ENCODE peak calls at places on chromosomes 13 and 19, in four cellular contexts. M is ascending aorta, E is body of pancreas, Q is transverse colon. V is an unnamed sample. For H3K4me1 and H3K27me3, the result is how much of the 10 kb centered on the place peaks cover.

GRCh38 chr19:14432817-14433453 is at the start of gene PKN1:
- DNase-seq in Q (peak), M (no peak), E (peak), V (peak)

GRCh38 chr13:102651392-102651791 is 43.5 kb downstream of the METTL21C start:
- DNase-seq in M (no peak), Q (no peak), E (no peak), V (no peak)

GRCh38 chr13:40031031-40031430 is 375.6 kb downstream of the COG6 start:
- DNase-seq in Q (no peak), M (no peak), E (no peak), V (no peak)

GRCh38 chr19:51375504-51376221 is 3.2 kb upstream of the NKG7 start:
- DNase-seq in Q (no peak), E (no peak), M (no peak), V (no peak)

GRCh38 chr13:98657506-98658085 is 80.7 kb upstream of the STK24 start:
- DNase-seq in Q (no peak), E (no peak), M (no peak), V (no peak)

GRCh38 chr19:46670874-46671273 is 9.9 kb upstream of the DACT3 start:
- DNase-seq in M (no peak), E (no peak), Q (no peak), V (no peak)

GRCh38 chr13:42047561-42048322 is 706 bp upstream of the DGKH start:
- DNase-seq in Q (peak), E (peak), M (no peak), V (peak)

GRCh38 chr19:50803633-50804419 is 13.6 kb downstream of the ACP4 start:
- DNase-seq in M (no peak), E (no peak), Q (no peak), V (peak)

GRCh38 chr13:106036870-106037269 is 498.6 kb downstream of the EFNB2 start:
- DNase-seq in M (no peak), E (peak), Q (peak), V (no peak)

GRCh38 chr13:94329754-94330551 is 149.5 kb downstream of the DCT start:
- DNase-seq in Q (no peak), E (peak), M (no peak), V (no peak)

DNA sequence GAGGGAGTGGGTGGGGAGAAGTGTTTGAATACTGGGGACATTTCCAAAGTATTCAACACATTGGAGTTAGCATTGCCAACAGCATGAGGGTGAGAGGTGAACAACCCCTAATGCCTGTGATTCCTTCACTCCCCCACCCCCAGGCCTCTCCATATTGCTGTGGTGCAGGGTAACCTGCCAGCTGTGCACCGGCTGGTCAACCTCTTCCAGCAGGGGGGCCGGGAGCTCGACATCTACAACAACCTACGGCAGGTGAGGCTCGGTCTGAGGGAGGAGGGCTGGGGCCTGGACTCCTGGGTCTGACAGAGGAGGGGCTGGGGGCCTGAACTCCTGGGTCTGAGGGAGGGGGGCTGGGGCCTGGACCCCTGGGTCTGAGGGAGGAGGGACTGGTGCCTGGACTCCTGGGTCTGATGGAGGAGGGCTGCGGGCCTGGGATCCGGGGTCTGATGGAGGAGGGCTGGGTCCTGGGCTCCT is 7.6 kb downstream of the BCL3 start:
- DNase-seq in M (no peak), E (no peak), Q (no peak), V (peak)
- H3K4me1 ChIP-seq in M (half or more), E (half or more), Q (half or more), V (under half)

GRCh38 chr13:112877066-112877465 is 91.9 kb upstream of the MCF2L start:
- DNase-seq in M (no peak), E (no peak), Q (no peak), V (no peak)
- H3K27me3 ChIP-seq in M (under half), E (under half), Q (under half), V (under half)

DNA sequence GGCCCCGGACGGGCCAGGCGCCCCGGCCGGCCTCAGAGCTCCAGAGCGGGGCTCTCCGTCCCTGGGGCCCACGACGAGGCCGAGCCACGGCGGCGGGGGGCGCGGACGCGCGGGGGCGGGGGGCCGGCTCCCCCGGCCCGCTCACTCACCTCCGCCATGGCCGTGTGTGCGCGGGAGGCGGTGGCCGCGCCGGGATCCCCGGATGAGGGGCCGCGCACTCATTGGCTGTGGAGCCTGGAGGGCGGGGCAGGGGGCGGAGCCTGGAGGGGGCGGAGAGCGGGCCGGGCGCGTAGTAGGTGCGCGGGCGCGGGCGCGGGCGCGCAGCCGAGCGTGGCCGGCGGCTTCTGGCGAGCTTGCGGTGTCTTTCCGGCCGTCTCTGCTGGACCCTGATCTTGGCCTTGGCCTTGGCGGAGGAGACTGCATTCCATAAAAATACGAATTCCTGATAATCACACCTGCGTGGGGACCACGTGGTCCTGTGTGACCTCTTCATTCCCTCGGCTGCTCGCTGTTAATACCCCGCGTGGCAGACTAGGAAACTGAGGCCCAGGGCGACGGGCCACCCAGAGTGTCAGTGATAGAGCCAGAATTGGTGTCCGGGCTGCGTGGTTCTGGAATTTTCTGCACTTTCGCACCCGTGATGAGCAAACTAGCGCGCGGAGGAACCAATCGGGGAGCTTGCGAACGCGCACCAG is at the start of gene MIER2:
- DNase-seq in Q (peak), E (peak), M (peak), V (peak)
- H3K27ac ChIP-seq in Q (peak), E (peak), M (peak), V (peak)

DNA sequence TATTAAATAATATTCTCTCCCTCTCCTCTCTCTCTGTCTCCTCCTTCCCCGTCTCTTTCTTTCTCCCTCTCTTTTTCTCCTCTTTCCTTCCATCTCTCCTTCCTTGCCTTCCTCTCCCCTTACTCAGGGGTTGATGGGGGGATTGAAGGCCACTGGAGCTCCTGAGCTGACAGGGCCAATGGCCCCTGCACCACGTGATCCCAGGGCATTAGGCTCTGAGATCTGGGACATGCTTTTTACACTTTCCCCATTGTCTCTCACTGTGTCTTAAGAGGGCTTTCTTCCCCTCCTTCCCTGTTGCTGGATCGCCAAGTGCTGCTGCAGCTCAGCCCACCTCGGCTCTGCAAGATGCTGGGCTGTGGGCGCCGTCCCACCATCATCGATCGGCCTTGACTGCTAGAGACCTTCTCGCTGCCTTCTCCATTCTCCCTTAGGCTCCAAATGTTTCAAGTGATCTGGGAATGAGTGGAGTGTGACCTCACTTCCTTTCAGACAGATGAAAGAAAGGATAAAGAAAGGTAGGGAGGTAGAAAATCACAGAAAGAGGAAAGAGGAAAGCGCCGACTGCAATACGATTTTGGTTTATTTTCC is 42.2 kb downstream of the COL4A1 start:
- DNase-seq in E (no peak), Q (no peak), M (no peak), V (no peak)
- H3K4me1 ChIP-seq in E (under half), Q (under half), M (half or more), V (under half)

V was measured in right cardiac atrium.